ENCODE peak calls at places on chromosomes 13 and 19, in seven cellular contexts. Q is AG08396, O is SW 1271, Y is WTC11, J is thoracic aorta, B is T-cell, D is dorsolateral prefrontal cortex. F is an unnamed sample.

GRCh38 chr19:17775245-17775927 is 19.6 kb upstream of the B3GNT3 start:
- DNase-seq in Q (peak), O (no peak), Y (peak), J (no peak), B (no peak), D (no peak), F (peak)

GRCh38 chr19:4988770-4989251 is 19.9 kb downstream of the KDM4B start:
- DNase-seq in Q (peak), O (no peak), Y (no peak), J (peak), B (no peak), D (no peak), F (no peak)

GRCh38 chr19:40623403-40624239 is 22.5 kb downstream of the LTBP4 start:
- DNase-seq in Q (no peak), O (no peak), Y (peak), J (no peak), B (no peak), D (no peak), F (no peak)

GRCh38 chr19:51116736-51117135 is 8.0 kb upstream of the SIGLEC9 start:
- DNase-seq in Q (no peak), O (no peak), Y (no peak), J (no peak), B (no peak), D (no peak), F (no peak)

GRCh38 chr13:110361365-110361911 is 54.4 kb downstream of the COL4A2 start:
- DNase-seq in Q (peak), O (no peak), Y (no peak), J (peak), B (no peak), D (no peak), F (no peak)

GRCh38 chr19:47240996-47241918 is 10.3 kb upstream of the BBC3 start:
- DNase-seq in Q (peak), O (no peak), Y (peak), J (peak), B (peak), D (peak), F (peak)

GRCh38 chr13:97328222-97328790 is 105.7 kb upstream of the RAP2A start:
- DNase-seq in Q (peak), O (peak), Y (peak), J (no peak), B (no peak), D (no peak), F (no peak)

GRCh38 chr19:38778733-38779132 is 5.4 kb upstream of the LGALS7 start:
- DNase-seq in Q (peak), O (no peak), Y (no peak), J (no peak), B (no peak), D (no peak), F (no peak)

GRCh38 chr13:71661921-71662320 is 205.1 kb downstream of the DACH1 start:
- DNase-seq in Q (no peak), O (no peak), Y (no peak), J (no peak), B (no peak), D (no peak), F (no peak)

GRCh38 chr13:50275392-50276063 is 260.3 kb downstream of the KCNRG start:
- DNase-seq in Q (no peak), O (no peak), Y (no peak), J (no peak), B (no peak), D (no peak), F (no peak)

GRCh38 chr13:102584423-102584822 is 12.4 kb upstream of the TPP2 start:
- DNase-seq in Q (no peak), O (no peak), Y (no peak), J (no peak), B (no peak), D (no peak), F (no peak)

GRCh38 chr19:12834418-12834943 is at the start of gene RTBDN:
- DNase-seq in Q (no peak), O (no peak), Y (peak), J (no peak), B (no peak), D (peak), F (no peak)

GRCh38 chr19:29259867-29260281 is 46.9 kb upstream of the UQCRFS1 start:
- DNase-seq in Q (no peak), O (no peak), Y (no peak), J (no peak), B (no peak), D (no peak), F (no peak)

GRCh38 chr13:96199315-96199714 is 109.4 kb downstream of the HS6ST3 start:
- DNase-seq in Q (no peak), O (no peak), Y (no peak), J (no peak), B (no peak), D (no peak), F (no peak)

GRCh38 chr19:45251452-45252354 is 632 bp downstream of the MARK4 start:
- DNase-seq in Q (peak), O (no peak), Y (peak), J (no peak), B (no peak), D (no peak), F (no peak)

GRCh38 chr13:93996471-93996870 is 483.0 kb downstream of the DCT start:
- DNase-seq in Q (no peak), O (no peak), Y (no peak), J (no peak), B (no peak), D (no peak), F (no peak)

GRCh38 chr13:106520205-106521004 is 15.1 kb downstream of the EFNB2 start:
- DNase-seq in Q (peak), O (no peak), Y (no peak), J (no peak), B (no peak), D (no peak), F (no peak)

GRCh38 chr13:106133025-106133424 is 402.4 kb downstream of the EFNB2 start:
- DNase-seq in Q (peak), O (peak), Y (no peak), J (no peak), B (no peak), D (no peak), F (no peak)

GRCh38 chr13:113602291-113602970 is 17.9 kb downstream of the TFDP1 start:
- DNase-seq in Q (no peak), O (no peak), Y (no peak), J (no peak), B (no peak), D (no peak), F (no peak)

GRCh38 chr13:102940143-102940542 is 94.3 kb downstream of the ERCC5 start:
- DNase-seq in Q (no peak), O (no peak), Y (peak), J (no peak), B (no peak), D (no peak), F (no peak)

GRCh38 chr13:99542788-99543406 is 41.6 kb downstream of the TM9SF2 start:
- DNase-seq in Q (no peak), O (no peak), Y (no peak), J (no peak), B (no peak), D (no peak), F (no peak)

GRCh38 chr19:34482380-34483250 is 1.1 kb downstream of the WTIP start:
- DNase-seq in Q (peak), O (no peak), Y (peak), J (no peak), B (no peak), D (no peak), F (no peak)

GRCh38 chr13:76929975-76930374 is 18.3 kb upstream of the ACOD1 start:
- DNase-seq in Q (no peak), O (no peak), Y (no peak), J (no peak), B (no peak), D (no peak), F (no peak)

GRCh38 chr13:31731923-31732322 is 7.4 kb upstream of the RXFP2 start:
- DNase-seq in Q (no peak), O (no peak), Y (no peak), J (no peak), B (no peak), D (no peak), F (no peak)

GRCh38 chr19:19822148-19822429 is 539 bp upstream of the ZNF506 start:
- DNase-seq in Q (no peak), O (no peak), Y (no peak), J (no peak), B (no peak), D (no peak), F (no peak)

GRCh38 chr13:31204592-31204991 is 4.8 kb downstream of the B3GLCT start:
- DNase-seq in Q (peak), O (peak), Y (no peak), J (no peak), B (no peak), D (no peak), F (no peak)

GRCh38 chr19:44212250-44212864 is at the start of gene ZNF227:
- DNase-seq in Q (peak), O (peak), Y (peak), J (peak), B (peak), D (peak), F (peak)

GRCh38 chr19:55406869-55407624 is 541 bp downstream of the UBE2S start:
- DNase-seq in Q (peak), O (no peak), Y (no peak), J (no peak), B (no peak), D (no peak), F (no peak)

GRCh38 chr19:11887618-11888531 is at the start of gene ZNF69:
- DNase-seq in Q (peak), O (peak), Y (peak), J (peak), B (peak), D (peak), F (peak)

GRCh38 chr19:13906525-13906904 is 514 bp downstream of the CC2D1A start:
- DNase-seq in Q (no peak), O (no peak), Y (no peak), J (no peak), B (no peak), D (peak), F (peak)

GRCh38 chr19:18205180-18205915 is 1.5 kb upstream of the RAB3A start:
- DNase-seq in Q (peak), O (peak), Y (peak), J (peak), B (peak), D (peak), F (peak)

GRCh38 chr13:99322297-99323103 is 15.3 kb upstream of the GPR183 start:
- DNase-seq in Q (peak), O (peak), Y (no peak), J (no peak), B (no peak), D (no peak), F (no peak)

GRCh38 chr13:73702419-73703071 is 431.7 kb downstream of the KLF12 start:
- DNase-seq in Q (no peak), O (no peak), Y (no peak), J (no peak), B (peak), D (no peak), F (peak)

GRCh38 chr19:19504754-19505668 is 10.3 kb downstream of the TSSK6 start:
- DNase-seq in Q (no peak), O (no peak), Y (no peak), J (no peak), B (no peak), D (no peak), F (no peak)

GRCh38 chr13:76656496-76656895 is 229.7 kb downstream of the KCTD12 start:
- DNase-seq in Q (no peak), O (no peak), Y (no peak), J (no peak), B (no peak), D (no peak), F (no peak)

GRCh38 chr13:58313219-58313618 is 681.7 kb downstream of the PCDH17 start:
- DNase-seq in Q (no peak), O (no peak), Y (no peak), J (no peak), B (no peak), D (no peak), F (no peak)

GRCh38 chr19:12843999-12844732 is 5.9 kb downstream of the MAST1 start:
- DNase-seq in Q (no peak), O (no peak), Y (no peak), J (no peak), B (no peak), D (no peak), F (no peak)